ENCODE peak calls at places on chromosomes 12 and 14, in four cellular contexts. O is HepG2, A is K562, V is GM12878. R is an unnamed sample.
A peak's percentile ranks its signal among the peaks of the same experiment; 100 is the strongest.

GRCh38 chr12:31323466-31324115 is 2.4 kb downstream of the SINHCAF start:
- DNase-seq in O (no peak), A (peak; percentile 35), V (no peak), R (no peak)

GRCh38 chr14:94123296-94123695 is 6.1 kb downstream of the IFI27L2 start:
- DNase-seq in O (no peak), A (no peak), V (no peak), R (no peak)

GRCh38 chr14:53894456-53894855 is 62.2 kb downstream of the BMP4 start:
- DNase-seq in O (no peak), A (no peak), V (no peak), R (no peak)

GRCh38 chr12:95653761-95654546 is 102.7 kb upstream of the USP44 start:
- DNase-seq in O (peak; percentile 70), A (no peak), V (no peak), R (peak; percentile 13)

GRCh38 chr14:98651042-98651441 is 621.0 kb downstream of the BCL11B start:
- DNase-seq in O (no peak), A (no peak), V (no peak), R (no peak)

GRCh38 chr14:65255583-65256443 is 153.5 kb upstream of the MAX start:
- DNase-seq in O (peak; percentile 69), A (no peak), V (no peak), R (peak; percentile 78)

GRCh38 chr12:112978163-112979081 is at the start of gene OAS2:
- DNase-seq in O (peak; percentile 12), A (no peak), V (peak; percentile 94), R (no peak)

GRCh38 chr12:52052471-52053186 is 1.4 kb downstream of the NR4A1 start:
- DNase-seq in O (no peak), A (peak; percentile 40), V (no peak), R (no peak)

GRCh38 chr14:54606631-54607133 is 39.8 kb downstream of the SAMD4A start:
- DNase-seq in O (no peak), A (no peak), V (no peak), R (no peak)

GRCh38 chr14:77088219-77088618 is 9.8 kb upstream of the CIPC start:
- DNase-seq in O (no peak), A (no peak), V (no peak), R (peak; percentile 71)

GRCh38 chr12:1339608-1340319 is 254.6 kb downstream of the FBXL14 start:
- DNase-seq in O (no peak), A (no peak), V (no peak), R (no peak)

GRCh38 chr12:60494249-60494648 is 898.4 kb downstream of the SLC16A7 start:
- DNase-seq in O (peak; percentile 32), A (peak; percentile 7), V (no peak), R (peak; percentile 31)

DNA sequence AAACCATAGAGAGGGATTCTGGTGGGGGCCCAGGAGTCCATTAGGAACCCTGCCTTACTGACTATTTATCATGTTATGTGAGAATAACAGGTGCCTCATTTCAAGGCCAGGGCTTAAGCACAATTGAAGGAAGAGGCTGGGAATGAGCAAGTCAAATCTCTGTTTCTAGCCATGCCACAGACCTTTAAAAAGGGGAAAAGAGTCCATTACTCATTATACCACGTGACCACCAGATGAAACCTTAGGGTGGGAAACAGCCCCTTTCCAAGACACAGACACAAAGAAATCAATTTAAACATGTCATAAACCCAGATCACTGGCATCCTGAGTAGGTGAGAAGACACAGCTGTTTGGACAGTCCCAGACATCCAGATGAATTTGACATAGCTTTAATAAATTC is 39.5 kb upstream of the KRR1 start:
- DNase-seq in O (no peak), A (no peak), V (no peak), R (no peak)
- TF ChIP-seq REST in O (no peak), A (no peak), V (no peak), R (no peak)

DNA sequence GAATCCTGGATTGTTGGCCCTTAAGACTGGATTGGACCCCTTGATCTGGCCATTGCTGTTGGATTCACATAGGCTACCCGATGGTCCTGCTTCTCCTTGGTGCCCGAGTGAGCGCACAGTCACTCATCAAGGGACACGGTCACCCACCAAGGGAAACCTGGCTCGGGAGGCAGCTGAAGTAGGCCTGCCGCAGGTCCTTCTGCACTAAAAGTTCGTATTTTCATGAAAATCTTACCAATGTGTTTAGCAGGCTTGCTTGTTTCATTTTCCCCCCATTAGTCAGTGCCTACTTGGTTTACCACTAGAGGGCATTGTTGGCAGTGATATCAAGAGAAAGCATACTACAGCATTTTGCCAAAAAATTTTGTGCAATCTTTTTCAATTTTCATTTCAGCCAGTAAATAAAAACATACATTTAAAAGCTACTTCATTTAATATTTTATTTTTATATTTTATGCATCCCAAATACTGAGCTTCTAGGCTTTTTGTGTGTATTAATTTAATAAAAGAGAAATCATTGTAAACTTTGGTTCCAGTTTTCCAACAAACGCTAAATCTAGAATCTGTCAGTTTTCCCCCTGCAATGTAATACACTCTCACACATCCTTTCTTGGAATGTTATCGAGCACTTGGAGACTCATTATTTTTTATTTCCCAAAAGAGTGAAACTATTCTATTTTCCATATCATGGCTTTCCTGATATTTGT is 116.7 kb downstream of the LMNTD1 start:
- DNase-seq in O (peak; percentile 49), A (peak; percentile 18), V (peak; percentile 20), R (peak; percentile 70)
- TF ChIP-seq SP1 in O (no peak), A (no peak), V (no peak), R (no peak)

DNA sequence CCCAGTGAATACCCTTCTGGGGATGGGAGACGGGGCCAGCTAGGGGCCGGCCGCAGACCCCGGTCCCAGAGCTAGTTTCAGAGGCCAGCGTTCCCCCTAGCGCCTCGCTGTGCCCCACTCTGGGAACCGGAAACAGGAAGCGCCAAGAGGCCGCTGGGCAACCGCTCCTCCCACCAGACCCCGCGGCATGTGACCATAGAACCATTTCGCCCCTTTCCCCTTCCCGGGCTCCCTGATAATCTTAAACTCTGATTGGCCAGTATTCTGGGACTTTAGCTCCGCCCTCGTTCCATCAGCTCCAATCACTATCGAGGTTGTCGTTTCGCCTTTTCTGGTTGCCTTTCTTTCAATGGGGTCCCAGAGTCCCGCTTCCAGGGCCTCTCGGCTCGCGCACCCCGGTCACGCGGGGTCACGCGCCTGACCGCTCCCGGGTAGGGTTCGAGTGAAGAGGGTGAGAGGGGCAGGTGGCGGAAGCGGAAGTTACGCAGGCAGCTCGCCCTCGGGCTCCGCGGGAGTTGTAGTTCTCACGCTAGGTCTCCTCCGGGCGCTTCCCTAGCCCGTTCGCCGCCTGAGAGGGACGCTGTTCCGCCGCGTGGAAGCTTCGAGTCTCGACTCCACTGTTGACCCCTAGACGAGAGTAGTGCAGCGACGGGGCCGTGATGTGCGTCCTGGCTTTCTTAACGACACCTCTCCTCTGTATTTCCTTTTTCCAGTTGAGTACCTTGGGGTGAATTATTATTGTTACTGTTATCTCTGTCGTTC is at the start of gene M6PR:
- DNase-seq in O (peak; percentile 97), A (peak; percentile 89), V (peak; percentile 94), R (peak; percentile 90)
- TF ChIP-seq REST in O (no peak), A (no peak), V (peak; percentile 24), R (no peak)

GRCh38 chr12:53733051-53733812 is 6.0 kb upstream of the CALCOCO1 start:
- DNase-seq in O (no peak), A (no peak), V (no peak), R (no peak)
- TF ChIP-seq SP1 in O (no peak), A (no peak), V (no peak), R (no peak)

GRCh38 chr14:85562630-85563029 is 32.7 kb downstream of the FLRT2 start:
- DNase-seq in O (no peak), A (no peak), V (no peak), R (no peak)
- TF ChIP-seq REST in O (no peak), A (no peak), V (no peak), R (no peak)

GRCh38 chr12:104823985-104824441 is 134.1 kb downstream of the SLC41A2 start:
- DNase-seq in O (no peak), A (no peak), V (no peak), R (peak; percentile 22)

GRCh38 chr12:104828015-104828414 is 130.1 kb downstream of the SLC41A2 start:
- DNase-seq in O (no peak), A (no peak), V (no peak), R (no peak)

GRCh38 chr12:104827587-104827986 is 130.5 kb downstream of the SLC41A2 start:
- DNase-seq in O (no peak), A (peak; percentile 21), V (no peak), R (no peak)

DNA sequence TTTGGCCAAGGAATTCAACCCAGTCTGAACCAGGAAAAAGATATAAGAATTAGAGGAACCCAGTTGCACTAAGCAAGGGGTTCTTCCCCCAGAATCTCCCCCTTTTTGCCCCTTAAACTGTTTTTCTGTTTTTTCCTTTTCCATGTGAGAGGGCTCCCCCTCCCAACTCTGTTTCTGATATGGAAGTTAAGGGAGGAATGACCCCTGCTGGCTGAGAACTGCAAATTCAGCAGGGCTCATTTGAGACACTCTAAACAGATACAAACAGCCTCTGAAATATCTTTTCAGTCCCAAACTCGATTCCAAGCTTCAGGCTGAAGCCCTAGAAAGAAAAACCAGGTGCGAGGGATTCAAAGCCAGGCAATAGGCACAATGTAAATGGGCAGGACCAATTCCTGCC is 132.7 kb downstream of the SLC41A2 start:
- DNase-seq in O (no peak), A (peak; percentile 34), V (no peak), R (no peak)
- TF ChIP-seq SP1 in O (no peak), A (no peak), V (no peak), R (no peak)

GRCh38 chr12:87815738-87816137 is 213.5 kb downstream of the C12orf50 start:
- DNase-seq in O (no peak), A (no peak), V (no peak), R (no peak)
- TF ChIP-seq REST in O (no peak), A (no peak), V (no peak), R (no peak)

R was measured in HCT116.